ENCODE peak calls at places on chromosomes 12 and 14, in ten cellular contexts. P, H, O, X, C, U, Z, B, S and K are unnamed samples.

GRCh38 chr12:51077930-51078329 is 5.5 kb downstream of the CSRNP2 start:
- DNase-seq in P (no peak), H (no peak), O (no peak), X (no peak), C (peak), U (no peak), Z (no peak), B (no peak), S (no peak), K (no peak)

GRCh38 chr12:12723681-12724420 is 6.7 kb downstream of the CDKN1B start:
- DNase-seq in P (peak), H (peak), O (no peak), X (no peak), C (no peak), U (peak), Z (no peak), B (peak), S (peak), K (no peak)

GRCh38 chr14:24411468-24412454 is 13.0 kb downstream of the NYNRIN start:
- DNase-seq in P (peak), H (no peak), O (no peak), X (no peak), C (peak), U (no peak), Z (no peak), B (peak), S (no peak), K (no peak)

GRCh38 chr12:132262256-132263060 is 66.9 kb downstream of the GALNT9 start:
- DNase-seq in P (no peak), H (no peak), O (no peak), X (no peak), C (no peak), U (no peak), Z (no peak), B (no peak), S (no peak), K (no peak)

GRCh38 chr12:25376392-25376791 is 125.7 kb upstream of the KRAS start:
- DNase-seq in P (no peak), H (no peak), O (no peak), X (no peak), C (no peak), U (no peak), Z (no peak), B (no peak), S (no peak), K (no peak)

GRCh38 chr12:89750821-89751227 is 42.2 kb upstream of the ATP2B1 start:
- DNase-seq in P (peak), H (no peak), O (no peak), X (no peak), C (no peak), U (no peak), Z (no peak), B (no peak), S (no peak), K (no peak)

GRCh38 chr14:74438351-74438915 is 12.4 kb upstream of the SYNDIG1L start:
- DNase-seq in P (no peak), H (no peak), O (no peak), X (no peak), C (peak), U (no peak), Z (no peak), B (no peak), S (no peak), K (no peak)

GRCh38 chr12:4417471-4417870 is 28.1 kb downstream of the FGF6 start:
- DNase-seq in P (peak), H (no peak), O (no peak), X (no peak), C (no peak), U (no peak), Z (no peak), B (no peak), S (no peak), K (no peak)

GRCh38 chr12:2251485-2252179 is 198.8 kb downstream of the CACNA1C start:
- DNase-seq in P (peak), H (no peak), O (no peak), X (no peak), C (no peak), U (no peak), Z (no peak), B (no peak), S (no peak), K (no peak)

GRCh38 chr14:20757963-20758362 is 10.2 kb upstream of the EDDM3B start:
- DNase-seq in P (no peak), H (peak), O (no peak), X (no peak), C (peak), U (peak), Z (peak), B (peak), S (peak), K (no peak)

GRCh38 chr12:43102506-43103269 is 449.3 kb downstream of the ADAMTS20 start:
- DNase-seq in P (no peak), H (no peak), O (no peak), X (no peak), C (no peak), U (no peak), Z (no peak), B (no peak), S (no peak), K (peak)

GRCh38 chr12:120115066-120115465 is 1.5 kb downstream of the RAB35 start:
- DNase-seq in P (no peak), H (no peak), O (no peak), X (no peak), C (no peak), U (no peak), Z (no peak), B (no peak), S (no peak), K (no peak)

GRCh38 chr12:76037130-76038105 is 5.8 kb upstream of the PHLDA1 start:
- DNase-seq in P (peak), H (peak), O (no peak), X (peak), C (peak), U (no peak), Z (peak), B (peak), S (no peak), K (peak)

GRCh38 chr14:69312608-69313007 is 52.6 kb downstream of the GALNT16 start:
- DNase-seq in P (no peak), H (peak), O (no peak), X (no peak), C (no peak), U (no peak), Z (no peak), B (no peak), S (no peak), K (no peak)

GRCh38 chr12:19150273-19150895 is 20.9 kb downstream of the PLEKHA5 start:
- DNase-seq in P (no peak), H (no peak), O (no peak), X (no peak), C (no peak), U (no peak), Z (no peak), B (no peak), S (no peak), K (no peak)

GRCh38 chr12:52879394-52880351 is 25.2 kb downstream of the KRT8 start:
- DNase-seq in P (peak), H (peak), O (peak), X (peak), C (peak), U (peak), Z (peak), B (peak), S (peak), K (no peak)

GRCh38 chr12:75660805-75661404 is 149.5 kb upstream of the KRR1 start:
- DNase-seq in P (no peak), H (no peak), O (no peak), X (no peak), C (no peak), U (no peak), Z (no peak), B (no peak), S (no peak), K (no peak)

GRCh38 chr12:6333566-6333965 is 8.3 kb downstream of the TNFRSF1A start:
- DNase-seq in P (no peak), H (no peak), O (no peak), X (no peak), C (no peak), U (no peak), Z (no peak), B (no peak), S (no peak), K (no peak)

GRCh38 chr14:41285193-41285748 is 321.4 kb upstream of the LRFN5 start:
- DNase-seq in P (peak), H (no peak), O (no peak), X (peak), C (peak), U (no peak), Z (no peak), B (no peak), S (no peak), K (no peak)

GRCh38 chr14:52951730-52952481 is 1.1 kb upstream of the FERMT2 start:
- DNase-seq in P (peak), H (peak), O (no peak), X (peak), C (peak), U (no peak), Z (no peak), B (peak), S (peak), K (no peak)

GRCh38 chr14:38553586-38553985 is 297.7 kb upstream of the CLEC14A start:
- DNase-seq in P (no peak), H (no peak), O (no peak), X (peak), C (no peak), U (no peak), Z (no peak), B (no peak), S (no peak), K (no peak)